ENCODE peak calls at places on chromosome 4, in six cellular contexts. U is HCT116, W is K562, P is A549, F is heart left ventricle, L is tibial nerve. A is an unnamed sample. For H3K4me1, the result is how much of the 10 kb centered on the place peaks cover.

GRCh38 chr4:18278244-18278643 is 256.7 kb upstream of the LCORL start:
- DNase-seq in P (no peak), W (no peak), U (no peak), L (no peak), F (no peak), A (no peak)

GRCh38 chr4:108774809-108775530 is 12.1 kb upstream of the ETNPPL start:
- DNase-seq in U (peak), P (no peak), L (no peak), F (peak), W (no peak), A (no peak)

GRCh38 chr4:113285512-113285911 is 236.1 kb downstream of the ANK2 start:
- DNase-seq in W (no peak), F (no peak), P (no peak), U (no peak), L (no peak), A (no peak)

GRCh38 chr4:83022724-83023427 is 12.1 kb upstream of the COPS4 start:
- DNase-seq in U (no peak), F (no peak), W (no peak), P (no peak), L (no peak), A (no peak)

GRCh38 chr4:124854968-124855367 is 142.4 kb upstream of the ANKRD50 start:
- DNase-seq in U (no peak), W (no peak), F (no peak), L (no peak), P (no peak), A (no peak)

GRCh38 chr4:32462944-32463343 is 1742.8 kb downstream of the PCDH7 start:
- DNase-seq in W (no peak), U (peak), P (no peak), L (no peak), F (no peak), A (no peak)

GRCh38 chr4:8238515-8239053 is 31.0 kb upstream of the HTRA3 start:
- DNase-seq in U (no peak), L (no peak), F (no peak), W (peak), P (peak), A (no peak)

GRCh38 chr4:118680808-118681207 is 4.4 kb upstream of the METTL14 start:
- DNase-seq in F (no peak), W (no peak), P (no peak), U (no peak), L (no peak), A (no peak)

GRCh38 chr4:157713342-157713741 is 459.5 kb downstream of the GASK1B start:
- DNase-seq in L (no peak), P (no peak), W (no peak), F (no peak), U (no peak), A (no peak)

GRCh38 chr4:95289028-95289634 is 259.6 kb downstream of the UNC5C start:
- DNase-seq in U (no peak), F (no peak), P (no peak), W (peak), L (no peak), A (no peak)

GRCh38 chr4:25687763-25688162 is 32.1 kb downstream of the SLC34A2 start:
- DNase-seq in P (no peak), W (no peak), F (no peak), L (no peak), U (no peak), A (no peak)

GRCh38 chr4:173494013-173494970 is 35.7 kb downstream of the HAND2 start:
- DNase-seq in W (peak), P (peak), L (no peak), F (peak), U (peak), A (peak)

GRCh38 chr4:24477919-24478318 is 106.4 kb downstream of the DHX15 start:
- DNase-seq in L (no peak), W (no peak), P (no peak), U (no peak), F (peak), A (no peak)

GRCh38 chr4:155353923-155354540 is 22.7 kb downstream of the MAP9 start:
- DNase-seq in W (peak), F (peak), U (peak), L (peak), P (peak), A (no peak)

GRCh38 chr4:150234246-150234645 is 156.0 kb downstream of the DCLK2 start:
- DNase-seq in P (no peak), L (no peak), F (no peak), U (no peak), W (no peak), A (no peak)

GRCh38 chr4:68490826-68491457 is 43.7 kb downstream of the TMPRSS11E start:
- DNase-seq in L (no peak), P (no peak), F (no peak), W (no peak), U (no peak), A (no peak)

GRCh38 chr4:109921384-109921808 is 8.7 kb downstream of the EGF start:
- DNase-seq in F (no peak), P (peak), U (no peak), L (no peak), W (no peak), A (no peak)

GRCh38 chr4:186132577-186133277 is 28.2 kb downstream of the FAM149A start:
- DNase-seq in U (peak), W (no peak), L (no peak), F (no peak), P (peak), A (no peak)

GRCh38 chr4:63786181-63786580 is 623.1 kb downstream of the TECRL start:
- DNase-seq in F (no peak), W (no peak), U (no peak), L (no peak), P (no peak), A (no peak)

GRCh38 chr4:66906314-66906713 is 639.0 kb downstream of the CENPC start:
- DNase-seq in P (no peak), L (no peak), F (no peak), W (no peak), U (no peak), A (no peak)

GRCh38 chr4:99824070-99824599 is 7.5 kb downstream of the DAPP1 start:
- DNase-seq in F (no peak), L (no peak), W (no peak), U (no peak), P (no peak), A (no peak)

GRCh38 chr4:5839751-5840674 is 52.9 kb downstream of the CRMP1 start:
- DNase-seq in U (no peak), L (no peak), F (peak), P (no peak), W (no peak), A (no peak)

GRCh38 chr4:187608001-187608421 is 387.6 kb upstream of the ZFP42 start:
- DNase-seq in P (no peak), F (no peak), L (no peak), U (no peak), W (no peak), A (no peak)

GRCh38 chr4:56106180-56106579 is 157.4 kb downstream of the CEP135 start:
- DNase-seq in P (no peak), U (no peak), L (no peak), F (no peak), W (no peak), A (no peak)

GRCh38 chr4:119212251-119212963 is at the start of gene USP53:
- DNase-seq in F (peak), P (peak), L (peak), W (peak), U (peak), A (peak)

GRCh38 chr4:3786196-3786869 is 20.1 kb downstream of the ADRA2C start:
- DNase-seq in P (peak), W (no peak), U (no peak), F (no peak), L (no peak), A (no peak)

GRCh38 chr4:2570551-2571222 is 34.2 kb downstream of the FAM193A start:
- DNase-seq in W (no peak), P (no peak), F (peak), L (no peak), U (no peak), A (no peak)

GRCh38 chr4:77347341-77347740 is 190.3 kb downstream of the CCNG2 start:
- DNase-seq in F (no peak), L (no peak), P (no peak), U (no peak), W (no peak), A (peak)

GRCh38 chr4:7392438-7393374 is 42.0 kb downstream of the PSAPL1 start:
- DNase-seq in W (no peak), P (no peak), F (no peak), U (no peak), L (peak), A (peak)

GRCh38 chr4:10738826-10739489 is 54.4 kb upstream of the CLNK start:
- DNase-seq in L (no peak), W (no peak), F (no peak), P (no peak), U (no peak), A (no peak)

GRCh38 chr4:10734697-10735096 is 50.1 kb upstream of the CLNK start:
- DNase-seq in U (no peak), F (no peak), W (no peak), L (no peak), P (no peak), A (no peak)

GRCh38 chr4:10737335-10737734 is 52.8 kb upstream of the CLNK start:
- DNase-seq in P (no peak), W (no peak), F (no peak), L (no peak), U (no peak), A (no peak)

GRCh38 chr4:10736266-10736665 is 51.7 kb upstream of the CLNK start:
- DNase-seq in F (no peak), W (no peak), L (no peak), P (no peak), U (no peak), A (no peak)

GRCh38 chr4:10736895-10737294 is 52.3 kb upstream of the CLNK start:
- DNase-seq in P (no peak), F (no peak), U (no peak), L (no peak), W (no peak), A (no peak)
- TF ChIP-seq CTCF in P (no peak), F (no peak), U (no peak), L (no peak), W (no peak), A (no peak)

DNA sequence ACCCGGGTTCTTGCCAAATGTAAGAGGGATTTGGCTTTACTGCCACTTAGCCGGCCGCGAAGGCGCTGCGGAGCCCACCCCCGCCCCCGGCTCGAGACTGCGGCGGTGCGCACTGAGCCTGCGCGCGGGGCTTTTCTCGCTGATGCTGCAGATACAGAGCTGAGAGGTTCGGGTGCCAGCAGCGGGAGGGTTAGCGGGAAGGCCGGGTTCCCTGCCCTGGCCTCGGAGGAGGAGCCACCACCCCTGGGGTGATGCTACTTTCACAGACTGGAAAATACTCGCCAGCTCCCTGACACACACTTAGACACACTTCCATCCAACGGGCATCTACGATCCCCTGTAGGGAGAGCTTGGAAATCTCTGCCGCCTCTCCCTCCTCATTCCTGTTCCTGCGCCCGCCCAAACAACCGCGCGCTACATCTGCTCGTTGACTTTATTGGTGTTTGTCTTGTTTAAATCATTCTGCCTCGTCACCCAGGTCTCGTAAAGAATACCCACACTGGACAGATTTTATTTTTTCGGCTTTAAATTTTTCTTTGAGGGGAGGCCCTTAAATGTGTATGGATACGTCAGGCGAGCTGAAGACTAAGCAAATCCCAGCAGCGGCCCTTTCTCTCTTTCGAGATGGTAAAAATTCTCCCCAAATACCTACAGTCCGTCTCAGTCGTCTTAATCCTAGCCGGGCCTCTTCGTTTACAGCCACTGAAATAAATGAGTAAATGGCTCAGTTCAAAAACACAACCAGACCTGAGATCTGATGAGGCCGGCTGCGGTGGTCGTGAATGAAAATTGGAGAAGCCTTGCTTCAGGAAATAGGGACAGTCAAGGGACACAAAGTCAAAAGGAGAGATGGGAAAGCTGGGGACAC is 1.9 kb upstream of the PCDH7 start:
- DNase-seq in W (no peak), P (peak), L (no peak), F (peak), U (no peak), A (no peak)
- TF ChIP-seq POLR2A in W (no peak), P (no peak), L (no peak), F (no peak), U (no peak), A (no peak)

GRCh38 chr4:153419673-153420278 is 46.4 kb upstream of the TMEM131L start:
- DNase-seq in P (no peak), F (no peak), L (no peak), U (no peak), W (no peak), A (no peak)
- H3K4me1 ChIP-seq in P (under half), F (under half), L (under half), U (under half), W (under half), A (under half)

GRCh38 chr4:53618321-53618720 is 27.0 kb upstream of the LNX1 start:
- DNase-seq in F (no peak), P (no peak), W (no peak), L (no peak), U (no peak), A (no peak)

GRCh38 chr4:53616219-53616618 is 24.9 kb upstream of the LNX1 start:
- DNase-seq in F (no peak), L (no peak), U (no peak), W (no peak), P (no peak), A (no peak)

GRCh38 chr4:53613428-53613827 is 22.1 kb upstream of the LNX1 start:
- DNase-seq in U (no peak), P (no peak), L (no peak), F (no peak), W (no peak), A (no peak)

GRCh38 chr4:53617101-53617680 is 25.9 kb upstream of the LNX1 start:
- DNase-seq in L (no peak), W (no peak), P (no peak), U (no peak), F (no peak), A (no peak)

DNA sequence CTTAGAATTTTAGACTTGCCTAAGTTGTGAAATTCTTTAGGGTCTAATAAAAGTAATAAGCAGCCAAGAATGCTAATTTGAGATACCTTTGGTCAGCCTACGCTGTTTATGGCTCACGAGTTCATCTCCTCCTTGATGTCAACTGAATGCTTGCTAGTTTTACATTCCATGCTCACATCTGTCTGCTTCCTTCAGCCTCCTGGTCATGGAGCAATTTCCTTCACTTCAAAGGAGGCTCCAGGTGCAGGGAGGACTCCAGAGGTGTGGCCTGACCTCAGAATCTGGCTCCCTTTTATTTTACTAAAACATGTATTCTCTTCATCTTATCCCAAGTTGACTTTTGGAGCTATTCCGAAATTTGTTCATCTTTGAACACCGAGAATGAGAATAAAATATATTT is 23.3 kb upstream of the LNX1 start:
- DNase-seq in F (no peak), P (no peak), L (no peak), U (no peak), W (no peak), A (no peak)
- TF ChIP-seq CTCF in F (no peak), P (no peak), L (no peak), U (no peak), W (peak), A (no peak)

GRCh38 chr4:1345905-1346780 is 865 bp upstream of the UVSSA start:
- DNase-seq in L (no peak), W (peak), F (peak), P (peak), U (no peak), A (no peak)
- TF ChIP-seq POLR2A in L (no peak), W (peak), F (no peak), P (peak), U (no peak), A (no peak)

DNA sequence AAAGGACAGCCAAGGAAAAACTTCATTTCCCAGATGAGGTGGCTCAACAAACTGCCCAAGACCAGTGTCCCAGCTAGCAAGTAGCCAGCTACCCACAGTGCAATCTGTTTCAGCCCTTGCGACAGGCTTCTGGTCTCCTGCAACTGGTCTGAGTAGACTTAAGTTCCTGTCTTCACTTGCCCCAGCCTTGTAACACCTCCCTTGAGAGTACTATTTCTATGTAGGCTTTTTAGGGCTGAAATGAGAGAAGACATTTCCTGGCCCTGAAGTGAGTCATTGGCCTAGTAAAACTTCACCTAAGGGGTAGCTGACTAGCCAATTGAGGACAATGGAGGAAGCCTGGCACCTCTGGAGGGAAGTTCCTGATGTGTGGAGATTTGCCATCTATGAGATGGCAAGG is 80.1 kb upstream of the STIM2 start:
- DNase-seq in L (no peak), P (no peak), U (no peak), W (no peak), F (no peak), A (no peak)
- H3K4me1 ChIP-seq in L (under half), P (under half), U (under half), W (under half), F (under half), A (under half)

GRCh38 chr4:153465922-153466636 is at the start of gene TMEM131L:
- DNase-seq in F (peak), P (peak), U (peak), W (peak), L (peak), A (no peak)
- TF ChIP-seq CTCF in F (peak), P (no peak), U (no peak), W (peak), L (peak), A (no peak)